ENCODE peak calls at places on chromosomes 13 and 19, in six cellular contexts. F is CD4-positive, alpha-beta T cell; L is MV-4-11; E is Caco-2; U is lower leg skin; D is coronary artery. I is an unnamed sample.

GRCh38 chr13:110232146-110232545 is 74.8 kb downstream of the COL4A1 start:
- DNase-seq in F (no peak), L (no peak), E (no peak), U (no peak), D (no peak), I (no peak)

GRCh38 chr19:1825909-1826556 is 14.0 kb upstream of the ATP8B3 start:
- DNase-seq in F (peak), L (peak), E (peak), U (peak), D (no peak), I (peak)

GRCh38 chr13:75512253-75512652 is 25.4 kb downstream of the COMMD6 start:
- DNase-seq in F (no peak), L (peak), E (no peak), U (no peak), D (no peak), I (no peak)

GRCh38 chr19:48859711-48860572 is 8.5 kb downstream of the PLEKHA4 start:
- DNase-seq in F (no peak), L (no peak), E (peak), U (no peak), D (no peak), I (no peak)

GRCh38 chr19:33177417-33177976 is 16.6 kb upstream of the LRP3 start:
- DNase-seq in F (peak), L (no peak), E (peak), U (no peak), D (no peak), I (peak)

GRCh38 chr13:99087954-99088491 is 110.2 kb upstream of the DOCK9 start:
- DNase-seq in F (peak), L (no peak), E (no peak), U (no peak), D (no peak), I (no peak)

GRCh38 chr13:80957019-80957650 is 616.2 kb upstream of the SPRY2 start:
- DNase-seq in F (no peak), L (no peak), E (no peak), U (no peak), D (no peak), I (no peak)

GRCh38 chr19:788821-789472 is 8.3 kb upstream of the PTBP1 start:
- DNase-seq in F (no peak), L (no peak), E (no peak), U (no peak), D (no peak), I (peak)

GRCh38 chr19:1213391-1214286 is 8.1 kb downstream of the STK11 start:
- DNase-seq in F (peak), L (peak), E (no peak), U (peak), D (peak), I (peak)

GRCh38 chr19:28864024-28864503 is 348.9 kb downstream of the UQCRFS1 start:
- DNase-seq in F (no peak), L (no peak), E (no peak), U (no peak), D (no peak), I (no peak)

GRCh38 chr19:8505680-8506401 is 3.4 kb upstream of the PRAM1 start:
- DNase-seq in F (peak), L (peak), E (peak), U (peak), D (no peak), I (peak)

GRCh38 chr13:98581971-98582702 is 5.2 kb upstream of the STK24 start:
- DNase-seq in F (no peak), L (peak), E (no peak), U (no peak), D (no peak), I (no peak)

GRCh38 chr19:33830264-33830663 is 33.6 kb downstream of the KCTD15 start:
- DNase-seq in F (no peak), L (no peak), E (no peak), U (no peak), D (no peak), I (no peak)

GRCh38 chr19:7903244-7904073 is at the start of gene MAP2K7:
- DNase-seq in F (peak), L (peak), E (peak), U (peak), D (peak), I (peak)

GRCh38 chr13:49308104-49308875 is 60.6 kb downstream of the CDADC1 start:
- DNase-seq in F (no peak), L (no peak), E (peak), U (peak), D (peak), I (no peak)

GRCh38 chr13:101751488-101751887 is 299.0 kb downstream of the ITGBL1 start:
- DNase-seq in F (no peak), L (peak), E (no peak), U (no peak), D (no peak), I (no peak)

GRCh38 chr19:4302238-4302630 is at the start of gene TMIGD2:
- DNase-seq in F (no peak), L (no peak), E (no peak), U (no peak), D (no peak), I (no peak)

GRCh38 chr13:109145631-109146030 is 516.2 kb downstream of the MYO16 start:
- DNase-seq in F (no peak), L (peak), E (peak), U (no peak), D (no peak), I (no peak)

GRCh38 chr13:60051754-60052153 is 112.0 kb downstream of the DIAPH3 start:
- DNase-seq in F (no peak), L (no peak), E (no peak), U (no peak), D (no peak), I (no peak)